ENCODE peak calls at places on chromosomes 13 and 19, in seven cellular contexts. D is HepG2; A is stimulated activated CD8-positive, alpha-beta memory T cell treated with anti-CD3 and anti-CD28 coated beads, Interleukin-4, amount 100 ng/mL, for 4 hours; V is left colon; N is dorsolateral prefrontal cortex; F is HuH-7; I is RWPE1. Z is an unnamed sample.

GRCh38 chr13:36431204-36432105 is 840 bp upstream of the CCNA1 start:
- DNase-seq in F (no peak), N (peak; percentile 28), A (no peak), D (no peak), I (peak; percentile 32), V (no peak), Z (no peak)

GRCh38 chr13:70623260-70623659 is 515.0 kb upstream of the KLHL1 start:
- DNase-seq in D (no peak), V (no peak), N (no peak), I (peak; percentile 3), A (no peak), F (no peak), Z (no peak)

GRCh38 chr19:35090160-35090794 is 25.3 kb upstream of the FXYD3 start:
- DNase-seq in N (peak; percentile 54), D (peak; percentile 54), A (peak; percentile 3), F (peak; percentile 97), I (peak; percentile 88), V (peak; percentile 59), Z (no peak)

GRCh38 chr13:53848546-53848945 is 819.9 kb downstream of the OLFM4 start:
- DNase-seq in D (no peak), I (no peak), F (no peak), N (no peak), V (no peak), A (no peak), Z (no peak)

GRCh38 chr13:54980651-54981050 is 1952.0 kb downstream of the OLFM4 start:
- DNase-seq in N (no peak), I (no peak), A (no peak), D (no peak), F (no peak), V (no peak), Z (no peak)

GRCh38 chr19:13797870-13798269 is 2.6 kb downstream of the ZSWIM4 start:
- DNase-seq in D (no peak), F (no peak), N (no peak), I (no peak), A (no peak), V (no peak), Z (no peak)

GRCh38 chr13:20206836-20207235 is 14.1 kb upstream of the GJB2 start:
- DNase-seq in F (no peak), D (no peak), A (no peak), V (no peak), N (no peak), I (no peak), Z (no peak)

GRCh38 chr19:855566-856120 is 3.5 kb downstream of the ELANE start:
- DNase-seq in A (no peak), I (no peak), F (no peak), V (no peak), N (no peak), D (no peak), Z (no peak)

GRCh38 chr19:33788676-33789075 is 8.0 kb upstream of the KCTD15 start:
- DNase-seq in V (no peak), D (no peak), A (no peak), I (no peak), N (no peak), F (no peak), Z (no peak)

GRCh38 chr19:1248454-1249297 is at the start of gene MIDN:
- DNase-seq in A (peak; percentile 71), D (peak; percentile 75), V (peak; percentile 88), I (peak; percentile 65), F (no peak), N (peak; percentile 72), Z (no peak)

GRCh38 chr13:85313761-85314503 is 485.3 kb downstream of the SLITRK6 start:
- DNase-seq in A (no peak), D (no peak), F (no peak), N (no peak), V (no peak), I (peak; percentile 43), Z (peak; percentile 9)

GRCh38 chr13:44352671-44353070 is 21.0 kb upstream of the SERP2 start:
- DNase-seq in I (no peak), V (no peak), N (no peak), D (no peak), F (no peak), A (no peak), Z (no peak)

GRCh38 chr19:2629491-2630351 is 72.8 kb downstream of the GNG7 start:
- DNase-seq in A (no peak), F (no peak), N (no peak), V (no peak), D (peak; percentile 58), I (no peak), Z (no peak)

GRCh38 chr13:30037306-30037705 is 186.9 kb upstream of the UBL3 start:
- DNase-seq in D (no peak), N (no peak), A (no peak), F (no peak), V (no peak), I (no peak), Z (no peak)

GRCh38 chr19:48390188-48391099 is 907 bp downstream of the KDELR1 start:
- DNase-seq in V (peak; percentile 75), D (peak; percentile 44), I (peak; percentile 46), F (peak; percentile 70), N (peak; percentile 56), A (no peak), Z (no peak)

GRCh38 chr19:2770055-2771013 is 12.7 kb downstream of the SGTA start:
- DNase-seq in A (no peak), I (no peak), V (peak; percentile 27), F (no peak), D (no peak), N (no peak), Z (no peak)

GRCh38 chr19:29663861-29664752 is 1.2 kb upstream of the PLEKHF1 start:
- DNase-seq in N (no peak), I (no peak), D (no peak), F (no peak), A (no peak), V (peak; percentile 11), Z (peak; percentile 65)

GRCh38 chr19:44623080-44623479 is 9.7 kb downstream of the IGSF23 start:
- DNase-seq in A (no peak), V (no peak), N (no peak), D (no peak), I (no peak), F (no peak), Z (no peak)

GRCh38 chr13:35930665-35931631 is 200.2 kb downstream of the DCLK1 start:
- DNase-seq in D (no peak), V (no peak), A (no peak), I (no peak), F (no peak), N (no peak), Z (no peak)

GRCh38 chr13:81606074-81606473 is 1265.1 kb upstream of the SPRY2 start:
- DNase-seq in N (no peak), A (no peak), I (no peak), V (no peak), F (no peak), D (no peak), Z (no peak)

GRCh38 chr19:7913652-7914051 is 978 bp upstream of the TGFBR3L start:
- DNase-seq in N (no peak), A (no peak), F (no peak), V (no peak), I (no peak), D (no peak), Z (no peak)

GRCh38 chr19:8396563-8397203 is 6.5 kb downstream of the RAB11B start:
- DNase-seq in F (peak; percentile 83), V (peak; percentile 68), A (peak; percentile 32), N (peak; percentile 70), D (peak; percentile 35), I (peak; percentile 17), Z (no peak)

GRCh38 chr13:72651196-72651595 is 76.2 kb downstream of the MZT1 start:
- DNase-seq in I (no peak), N (no peak), F (peak; percentile 11), D (peak; percentile 17), V (no peak), A (no peak), Z (no peak)

GRCh38 chr19:11152318-11153062 is 3.1 kb downstream of the SPC24 start:
- DNase-seq in D (no peak), N (no peak), F (no peak), I (peak; percentile 35), A (no peak), V (peak; percentile 46), Z (no peak)

GRCh38 chr13:101527130-101527529 is 74.7 kb downstream of the ITGBL1 start:
- DNase-seq in V (no peak), N (no peak), D (no peak), F (no peak), A (no peak), I (no peak), Z (no peak)

GRCh38 chr13:97849305-97849704 is 104.2 kb upstream of the IPO5 start:
- DNase-seq in V (no peak), F (peak; percentile 7), A (no peak), I (peak; percentile 18), N (no peak), D (peak; percentile 36), Z (no peak)

GRCh38 chr13:43057653-43058317 is 34.4 kb downstream of the DNAJC15 start:
- DNase-seq in N (no peak), D (peak; percentile 97), F (no peak), A (no peak), I (no peak), V (no peak), Z (no peak)

GRCh38 chr19:42115219-42115618 is 17.0 kb downstream of the POU2F2 start:
- DNase-seq in V (no peak), D (no peak), A (no peak), I (no peak), F (no peak), N (no peak), Z (no peak)

GRCh38 chr13:45941261-45941660 is 89.7 kb upstream of the SIAH3 start:
- DNase-seq in N (no peak), I (no peak), D (no peak), V (no peak), A (no peak), F (no peak), Z (no peak)

Z was measured in keratinocyte.